ENCODE peak calls at places on chromosome 4, in five cellular contexts. S, U, Y, F and I are unnamed samples.

GRCh38 chr4:83558693-83559092 is 22.8 kb downstream of the GPAT3 start:
- DNase-seq in Y (no peak), F (no peak), U (no peak), S (no peak), I (no peak)

GRCh38 chr4:127622923-127623754 is 9.6 kb upstream of the INTU start:
- DNase-seq in S (peak), Y (peak), U (peak), F (no peak), I (no peak)

GRCh38 chr4:161577604-161578301 is 586.0 kb downstream of the FSTL5 start:
- DNase-seq in F (peak), Y (no peak), U (no peak), S (no peak), I (no peak)

GRCh38 chr4:136650541-136651277 is 881.6 kb downstream of the PCDH18 start:
- DNase-seq in S (no peak), U (peak), F (peak), Y (peak), I (peak)

GRCh38 chr4:97589481-97590196 is 553.6 kb downstream of the STPG2 start:
- DNase-seq in Y (no peak), U (no peak), S (no peak), F (no peak), I (no peak)

GRCh38 chr4:153467897-153468262 is 1.7 kb downstream of the TMEM131L start:
- DNase-seq in S (no peak), U (no peak), F (no peak), Y (no peak), I (no peak)

GRCh38 chr4:118034061-118034785 is at the start of gene NDST3:
- DNase-seq in Y (peak), U (peak), S (peak), F (peak), I (peak)

GRCh38 chr4:1209821-1210220 is 37.4 kb upstream of the SPON2 start:
- DNase-seq in U (no peak), S (no peak), Y (no peak), F (peak), I (peak)

GRCh38 chr4:8555716-8556115 is 24.5 kb upstream of the GPR78 start:
- DNase-seq in S (no peak), Y (no peak), F (no peak), U (no peak), I (no peak)